ENCODE peak calls at places on chromosomes 3 and 15, in eight cellular contexts. O is mesothelial cell of epicardium; U is posterior cingulate gyrus; H is BE2C; Y is left ventricle myocardium superior; L is occipital lobe; D is naive thymus-derived CD8-positive, alpha-beta T cell; Z is NCI-H187 treated with DMSO at 0.1 percent for 48 hours. B is an unnamed sample.

GRCh38 chr3:11236588-11237461 is 35.4 kb upstream of the ATG7 start:
- DNase-seq in O (peak), U (peak), H (peak), Y (peak), L (no peak), D (peak), Z (no peak), B (peak)

GRCh38 chr3:111238896-111239295 is 167.3 kb downstream of the NECTIN3 start:
- DNase-seq in O (no peak), U (no peak), H (no peak), Y (no peak), L (no peak), D (no peak), Z (no peak), B (no peak)

GRCh38 chr3:143970773-143971366 is 753 bp upstream of the DIPK2A start:
- DNase-seq in O (peak), U (peak), H (peak), Y (peak), L (no peak), D (peak), Z (no peak), B (peak)

GRCh38 chr15:93041159-93041547 is 47.9 kb downstream of the RGMA start:
- DNase-seq in O (no peak), U (no peak), H (no peak), Y (no peak), L (no peak), D (no peak), Z (no peak), B (peak)

GRCh38 chr3:157233923-157234322 is 74.0 kb upstream of the CCNL1 start:
- DNase-seq in O (no peak), U (no peak), H (no peak), Y (no peak), L (no peak), D (no peak), Z (no peak), B (no peak)

GRCh38 chr3:43102773-43103480 is 3.0 kb downstream of the POMGNT2 start:
- DNase-seq in O (no peak), U (no peak), H (no peak), Y (no peak), L (no peak), D (no peak), Z (peak), B (no peak)

GRCh38 chr15:75843618-75844610 is 667 bp downstream of the UBE2Q2 start:
- DNase-seq in O (peak), U (peak), H (peak), Y (peak), L (peak), D (peak), Z (no peak), B (peak)

GRCh38 chr15:40766906-40767837 is 2.6 kb upstream of the C15orf62 start:
- DNase-seq in O (no peak), U (no peak), H (no peak), Y (no peak), L (no peak), D (no peak), Z (no peak), B (peak)

GRCh38 chr3:184145120-184145524 is 10.0 kb downstream of the EIF2B5 start:
- DNase-seq in O (no peak), U (peak), H (peak), Y (peak), L (no peak), D (no peak), Z (no peak), B (no peak)

GRCh38 chr3:151282921-151283320 is 4.6 kb upstream of the P2RY14 start:
- DNase-seq in O (no peak), U (no peak), H (no peak), Y (no peak), L (no peak), D (no peak), Z (peak), B (no peak)

GRCh38 chr3:78737988-78738387 is 1029.8 kb downstream of the ROBO1 start:
- DNase-seq in O (no peak), U (no peak), H (peak), Y (no peak), L (no peak), D (no peak), Z (no peak), B (no peak)

GRCh38 chr15:63191895-63192603 is 2.6 kb downstream of the RAB8B start:
- DNase-seq in O (no peak), U (no peak), H (no peak), Y (no peak), L (no peak), D (peak), Z (no peak), B (no peak)

GRCh38 chr3:94395851-94396250 is 333.0 kb downstream of the NSUN3 start:
- DNase-seq in O (no peak), U (no peak), H (no peak), Y (no peak), L (no peak), D (no peak), Z (no peak), B (no peak)

GRCh38 chr3:115420086-115420485 is 203.2 kb upstream of the GAP43 start:
- DNase-seq in O (no peak), U (no peak), H (no peak), Y (no peak), L (no peak), D (no peak), Z (no peak), B (no peak)

GRCh38 chr3:61869378-61869777 is 308.0 kb downstream of the PTPRG start:
- DNase-seq in O (no peak), U (no peak), H (no peak), Y (no peak), L (no peak), D (no peak), Z (no peak), B (no peak)

GRCh38 chr3:151483961-151484360 is 23.1 kb upstream of the IGSF10 start:
- DNase-seq in O (no peak), U (no peak), H (no peak), Y (no peak), L (no peak), D (no peak), Z (no peak), B (no peak)

GRCh38 chr3:150763841-150764483 is 993 bp upstream of the SIAH2 start:
- DNase-seq in O (peak), U (peak), H (peak), Y (peak), L (peak), D (no peak), Z (no peak), B (no peak)

GRCh38 chr3:140500473-140500872 is 177.4 kb upstream of the TRIM42 start:
- DNase-seq in O (no peak), U (no peak), H (no peak), Y (no peak), L (no peak), D (no peak), Z (no peak), B (no peak)

GRCh38 chr3:184981071-184981470 is 169.1 kb downstream of the VPS8 start:
- DNase-seq in O (no peak), U (no peak), H (no peak), Y (no peak), L (no peak), D (no peak), Z (no peak), B (no peak)

B was measured in RWPE2.